ENCODE peak calls at places on chromosomes 2 and 18, in eight cellular contexts. G is PC-9; T is HCT116; Z is tibial artery; N is ovary; R is A549; V is kidney; I is CD8-positive, alpha-beta memory T cell. D is an unnamed sample.

GRCh38 chr2:62055724-62056336 is 140.1 kb upstream of the B3GNT2 start:
- DNase-seq in G (no peak), T (no peak), Z (no peak), N (no peak), R (no peak), V (no peak), I (no peak), D (no peak)

GRCh38 chr2:48905696-48906095 is 150.2 kb upstream of the LHCGR start:
- DNase-seq in G (no peak), T (no peak), Z (no peak), N (no peak), R (no peak), V (no peak), I (no peak), D (no peak)

GRCh38 chr2:10631405-10631804 is 58.4 kb downstream of the NOL10 start:
- DNase-seq in G (no peak), T (no peak), Z (no peak), N (no peak), R (no peak), V (no peak), I (no peak), D (no peak)

GRCh38 chr2:70541481-70542020 is 12.1 kb downstream of the TGFA start:
- DNase-seq in G (peak; percentile 85), T (no peak), Z (no peak), N (no peak), R (no peak), V (no peak), I (no peak), D (no peak)

GRCh38 chr2:235967358-235967757 is 200.8 kb downstream of the GBX2 start:
- DNase-seq in G (no peak), T (no peak), Z (no peak), N (no peak), R (no peak), V (no peak), I (no peak), D (no peak)

GRCh38 chr2:172427990-172428840 is 829 bp downstream of the ITGA6 start:
- DNase-seq in G (peak; percentile 71), T (no peak), Z (no peak), N (peak; percentile 18), R (peak; percentile 57), V (peak; percentile 86), I (peak; percentile 34), D (peak; percentile 62)

GRCh38 chr2:135782231-135782630 is 40.6 kb downstream of the UBXN4 start:
- DNase-seq in G (no peak), T (no peak), Z (no peak), N (no peak), R (no peak), V (no peak), I (no peak), D (no peak)

GRCh38 chr2:3168230-3168891 is 209.3 kb downstream of the EIPR1 start:
- DNase-seq in G (no peak), T (no peak), Z (peak; percentile 37), N (no peak), R (no peak), V (no peak), I (no peak), D (no peak)

GRCh38 chr2:181789827-181790448 is 101.6 kb upstream of the ITPRID2 start:
- DNase-seq in G (no peak), T (no peak), Z (no peak), N (no peak), R (no peak), V (no peak), I (no peak), D (no peak)

GRCh38 chr2:147639891-147640290 is 204.9 kb upstream of the ACVR2A start:
- DNase-seq in G (no peak), T (no peak), Z (no peak), N (no peak), R (no peak), V (no peak), I (no peak), D (no peak)

GRCh38 chr18:58105206-58105907 is 61.3 kb downstream of the NEDD4L start:
- DNase-seq in G (no peak), T (no peak), Z (no peak), N (no peak), R (no peak), V (no peak), I (no peak), D (no peak)

GRCh38 chr2:222752731-222753130 is 81.3 kb downstream of the MOGAT1 start:
- DNase-seq in G (no peak), T (no peak), Z (no peak), N (no peak), R (no peak), V (no peak), I (no peak), D (no peak)

GRCh38 chr18:79904357-79905147 is 46.9 kb downstream of the SLC66A2 start:
- DNase-seq in G (no peak), T (no peak), Z (peak; percentile 58), N (no peak), R (no peak), V (no peak), I (no peak), D (no peak)

GRCh38 chr18:4125246-4125938 is 329.7 kb downstream of the DLGAP1 start:
- DNase-seq in G (no peak), T (no peak), Z (no peak), N (no peak), R (no peak), V (no peak), I (no peak), D (no peak)

GRCh38 chr2:133303150-133303549 is 265.1 kb downstream of the NCKAP5 start:
- DNase-seq in G (no peak), T (no peak), Z (no peak), N (no peak), R (peak; percentile 37), V (no peak), I (no peak), D (no peak)

GRCh38 chr18:45997689-45998088 is 30.6 kb upstream of the EPG5 start:
- DNase-seq in G (no peak), T (no peak), Z (no peak), N (no peak), R (no peak), V (no peak), I (no peak), D (peak; percentile 19)

DNA sequence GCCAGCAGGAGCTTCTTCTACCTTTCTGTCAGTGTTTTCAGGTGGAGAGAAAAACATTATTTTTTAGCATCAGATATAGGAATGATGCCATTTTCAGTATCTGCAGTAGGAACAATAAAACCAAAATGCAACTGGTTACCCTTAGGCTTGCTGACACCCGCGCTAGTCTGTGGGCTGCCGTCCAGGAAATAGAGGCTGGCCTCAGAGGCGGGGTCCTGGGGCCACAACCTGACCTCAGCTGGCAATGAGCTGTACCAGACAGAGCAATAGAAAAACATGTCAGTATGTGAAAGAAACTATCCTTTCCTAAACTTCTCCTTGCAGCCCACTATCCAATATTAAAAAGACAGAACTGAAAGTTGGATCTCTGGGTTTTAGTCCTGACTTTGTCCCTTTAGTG is 4.6 kb upstream of the ST6GAL2 start:
- DNase-seq in G (no peak), T (no peak), Z (no peak), N (no peak), R (no peak), V (no peak), I (no peak), D (no peak)
- H3K27ac ChIP-seq in G (no peak overlapping the region), T (no peak overlapping the region), Z (no peak overlapping the region), N (no peak overlapping the region), R (no peak overlapping the region), V (no peak overlapping the region), I (no peak overlapping the region), D (no peak overlapping the region)

DNA sequence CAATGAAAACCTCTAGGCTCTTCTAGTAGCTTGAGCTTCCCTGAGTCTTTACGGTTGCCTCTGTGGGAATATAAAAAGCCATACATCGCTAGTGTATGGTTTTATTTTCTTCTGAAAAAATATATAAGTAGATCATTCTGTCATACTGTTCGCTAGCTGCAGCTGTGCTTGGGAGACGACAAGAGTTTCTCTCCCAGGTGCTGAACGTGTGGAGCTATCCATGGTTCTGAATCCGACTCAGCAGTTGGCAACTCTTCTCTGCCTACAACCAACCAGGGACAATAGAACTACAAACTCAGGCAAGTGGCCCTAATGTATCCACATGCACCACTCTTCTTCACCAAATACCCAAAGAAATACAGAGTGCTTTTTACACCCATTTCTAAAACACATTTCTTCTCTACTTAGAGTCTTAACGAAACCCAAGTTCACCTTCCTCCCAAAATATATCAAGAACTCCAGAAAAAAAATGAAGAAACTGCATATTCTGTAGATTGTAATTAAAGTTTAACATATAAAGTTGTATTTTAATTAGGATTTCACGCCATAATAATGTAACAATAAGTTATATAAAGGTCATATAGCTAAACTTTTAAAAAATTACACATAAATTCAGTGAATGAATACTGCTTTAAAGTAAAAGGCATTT is 2.2 kb upstream of the KCNH7 start:
- DNase-seq in G (no peak), T (peak; percentile 18), Z (no peak), N (peak; percentile 20), R (peak; percentile 74), V (peak; percentile 26), I (no peak), D (no peak)
- H3K4me3 ChIP-seq in G (no peak overlapping the region), T (no peak overlapping the region), Z (no peak overlapping the region), N (no peak overlapping the region), R (no peak overlapping the region), V (no peak overlapping the region), I (no peak overlapping the region), D (no peak overlapping the region)

GRCh38 chr2:230748087-230748486 is 35.4 kb downstream of the CAB39 start:
- DNase-seq in G (no peak), T (no peak), Z (no peak), N (no peak), R (no peak), V (no peak), I (no peak), D (no peak)

GRCh38 chr2:230751062-230751461 is 38.4 kb downstream of the CAB39 start:
- DNase-seq in G (no peak), T (no peak), Z (no peak), N (no peak), R (no peak), V (no peak), I (no peak), D (no peak)

GRCh38 chr2:230754200-230754599 is 41.6 kb downstream of the CAB39 start:
- DNase-seq in G (no peak), T (no peak), Z (no peak), N (no peak), R (no peak), V (no peak), I (no peak), D (no peak)

GRCh38 chr2:230746213-230746612 is 33.6 kb downstream of the CAB39 start:
- DNase-seq in G (no peak), T (no peak), Z (no peak), N (no peak), R (no peak), V (no peak), I (no peak), D (no peak)

GRCh38 chr2:230749111-230749510 is 36.5 kb downstream of the CAB39 start:
- DNase-seq in G (no peak), T (no peak), Z (no peak), N (no peak), R (no peak), V (no peak), I (no peak), D (no peak)
- H3K27ac ChIP-seq in G (no peak overlapping the region), T (no peak overlapping the region), Z (no peak overlapping the region), N (no peak overlapping the region), R (no peak overlapping the region), V (no peak overlapping the region), I (no peak overlapping the region), D (no peak overlapping the region)

DNA sequence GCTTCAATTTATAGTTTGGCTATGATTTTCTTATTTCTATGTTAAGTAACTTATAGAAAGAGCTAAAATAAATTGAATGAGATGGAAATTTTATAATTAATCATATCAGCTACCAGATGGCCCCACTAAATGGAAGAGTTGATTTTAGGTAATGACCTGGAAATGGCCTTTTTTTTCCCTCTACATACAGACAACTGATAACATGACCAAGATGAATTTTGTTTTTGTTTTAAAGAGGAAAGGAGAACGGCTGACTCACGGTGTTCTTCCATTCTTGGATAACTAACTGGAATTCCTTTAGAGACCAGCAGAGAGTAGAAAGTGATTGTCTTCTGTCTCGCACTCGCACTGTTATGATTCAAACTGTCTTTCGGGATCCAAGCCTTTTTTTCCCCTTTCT is 91.0 kb downstream of the TMEM185B start:
- DNase-seq in G (no peak), T (no peak), Z (no peak), N (no peak), R (no peak), V (no peak), I (no peak), D (no peak)
- H3K4me3 ChIP-seq in G (no peak overlapping the region), T (no peak overlapping the region), Z (no peak overlapping the region), N (no peak overlapping the region), R (no peak overlapping the region), V (no peak overlapping the region), I (no peak overlapping the region), D (no peak overlapping the region)

D was measured in CD4-positive, alpha-beta memory T cell.